ENCODE peak calls at places on chromosomes 3 and 15, in six cellular contexts. F, M, T, K, U and A are unnamed samples.

GRCh38 chr15:94237903-94238302 is 6.5 kb downstream of the MCTP2 start:
- DNase-seq in F (no peak), M (no peak), T (no peak), K (no peak), U (no peak), A (no peak)

GRCh38 chr3:152190636-152191183 is 78.0 kb upstream of the MBNL1 start:
- DNase-seq in F (no peak), M (no peak), T (no peak), K (no peak), U (no peak), A (peak)

GRCh38 chr3:194740859-194741486 is 55.3 kb downstream of the FAM43A start:
- DNase-seq in F (no peak), M (no peak), T (peak), K (no peak), U (no peak), A (peak)

GRCh38 chr3:49263490-49263889 is 13.5 kb downstream of the C3orf62 start:
- DNase-seq in F (no peak), M (no peak), T (no peak), K (no peak), U (no peak), A (no peak)

GRCh38 chr3:177358968-177359600 is 161.8 kb upstream of the TBL1XR1 start:
- DNase-seq in F (no peak), M (peak), T (peak), K (peak), U (peak), A (no peak)

GRCh38 chr15:75731248-75732100 is 18.8 kb upstream of the CSPG4 start:
- DNase-seq in F (no peak), M (peak), T (no peak), K (no peak), U (no peak), A (no peak)

GRCh38 chr15:40291088-40291574 is 8.3 kb upstream of the ANKRD63 start:
- DNase-seq in F (no peak), M (peak), T (no peak), K (peak), U (peak), A (no peak)

GRCh38 chr3:89332311-89333159 is 225.1 kb downstream of the EPHA3 start:
- DNase-seq in F (no peak), M (no peak), T (no peak), K (no peak), U (no peak), A (no peak)

GRCh38 chr3:49121244-49121671 is 635 bp upstream of the USP19 start:
- DNase-seq in F (no peak), M (no peak), T (no peak), K (no peak), U (no peak), A (no peak)

GRCh38 chr3:159273070-159273469 is 471.2 kb downstream of the MFSD1 start:
- DNase-seq in F (no peak), M (no peak), T (no peak), K (no peak), U (no peak), A (no peak)

GRCh38 chr3:143627336-143627735 is 220.9 kb downstream of the SLC9A9 start:
- DNase-seq in F (no peak), M (no peak), T (no peak), K (no peak), U (no peak), A (no peak)

GRCh38 chr3:28224430-28224829 is 17.0 kb upstream of the CMC1 start:
- DNase-seq in F (no peak), M (no peak), T (no peak), K (no peak), U (no peak), A (no peak)

GRCh38 chr3:67000006-67000405 is 1.9 kb downstream of the KBTBD8 start:
- DNase-seq in F (peak), M (no peak), T (no peak), K (no peak), U (no peak), A (no peak)

GRCh38 chr3:8622873-8623725 is 21.5 kb downstream of the SSUH2 start:
- DNase-seq in F (no peak), M (peak), T (peak), K (peak), U (peak), A (peak)

GRCh38 chr3:175274474-175275218 is 415.5 kb downstream of the NAALADL2 start:
- DNase-seq in F (no peak), M (no peak), T (no peak), K (no peak), U (no peak), A (no peak)
- TF ChIP-seq SP1 in F (no peak), M (no peak), T (no peak), K (no peak), U (no peak), A (no peak)

GRCh38 chr3:147380996-147381376 is 25.4 kb downstream of the ZIC4 start:
- DNase-seq in F (no peak), M (no peak), T (no peak), K (no peak), U (no peak), A (no peak)

GRCh38 chr3:147377412-147378185 is 28.7 kb downstream of the ZIC4 start:
- DNase-seq in F (no peak), M (peak), T (no peak), K (no peak), U (no peak), A (no peak)

GRCh38 chr3:147379651-147380050 is 26.7 kb downstream of the ZIC4 start:
- DNase-seq in F (no peak), M (no peak), T (no peak), K (no peak), U (no peak), A (no peak)

GRCh38 chr3:147380271-147380995 is 25.9 kb downstream of the ZIC4 start:
- DNase-seq in F (no peak), M (no peak), T (no peak), K (no peak), U (no peak), A (no peak)

GRCh38 chr3:147378186-147378503 is 28.2 kb downstream of the ZIC4 start:
- DNase-seq in F (no peak), M (no peak), T (no peak), K (no peak), U (no peak), A (no peak)
- TF ChIP-seq SP1 in F (no peak), M (no peak), T (no peak), K (no peak), U (no peak), A (no peak)

GRCh38 chr3:124579641-124580040 is 150.6 kb upstream of the UMPS start:
- DNase-seq in F (no peak), M (no peak), T (no peak), K (no peak), U (peak), A (no peak)

GRCh38 chr3:124582196-124582595 is 148.1 kb upstream of the UMPS start:
- DNase-seq in F (no peak), M (no peak), T (no peak), K (no peak), U (no peak), A (no peak)

GRCh38 chr3:124574012-124574411 is 156.2 kb upstream of the UMPS start:
- DNase-seq in F (no peak), M (no peak), T (no peak), K (no peak), U (no peak), A (no peak)

GRCh38 chr3:124576565-124577493 is 153.4 kb upstream of the UMPS start:
- DNase-seq in F (peak), M (no peak), T (no peak), K (no peak), U (no peak), A (no peak)

DNA sequence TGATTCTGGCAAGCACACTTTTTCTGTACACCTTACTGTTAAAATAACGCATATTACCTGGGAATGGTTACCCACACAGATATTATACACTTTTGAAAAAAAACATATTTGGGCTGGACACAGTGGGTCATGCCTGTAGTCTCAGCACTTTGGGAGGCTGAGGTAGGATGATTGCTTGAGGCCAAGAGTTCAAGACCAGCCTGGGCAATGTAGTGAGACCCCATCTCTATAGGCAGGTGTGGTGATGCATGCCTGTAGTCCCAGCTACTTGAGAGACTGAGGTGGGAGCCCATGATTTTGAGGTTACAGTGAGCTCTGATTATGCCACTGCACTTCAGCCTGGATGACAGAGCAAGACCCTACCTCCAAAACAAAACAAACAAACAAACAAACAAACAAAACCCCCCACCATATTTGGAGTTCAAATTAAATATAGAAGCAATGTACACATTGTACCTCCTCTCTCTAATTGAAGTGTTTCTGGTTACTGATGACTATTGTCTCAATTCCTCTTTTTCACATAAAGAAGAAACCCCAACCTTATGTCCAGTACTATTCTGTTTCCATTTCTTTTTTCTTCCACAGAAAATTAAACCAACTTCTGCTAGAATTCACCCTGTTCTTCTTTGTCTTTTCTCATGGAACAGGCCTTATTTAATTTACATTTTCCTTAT is 152.6 kb upstream of the UMPS start:
- DNase-seq in F (peak), M (no peak), T (no peak), K (no peak), U (no peak), A (no peak)
- TF ChIP-seq SP1 in F (no peak), M (no peak), T (no peak), K (no peak), U (no peak), A (no peak)

GRCh38 chr15:92808611-92809063 is 91.5 kb upstream of the CHD2 start:
- DNase-seq in F (no peak), M (no peak), T (no peak), K (peak), U (peak), A (no peak)
- TF ChIP-seq SP1 in F (no peak), M (no peak), T (no peak), K (no peak), U (no peak), A (no peak)

GRCh38 chr15:91049378-91050127 is 27.2 kb upstream of the VPS33B start:
- DNase-seq in F (peak), M (peak), T (peak), K (peak), U (peak), A (peak)
- TF ChIP-seq SP1 in F (no peak), M (no peak), T (no peak), K (no peak), U (no peak), A (no peak)

GRCh38 chr3:119294889-119295769 is 946 bp downstream of the ARHGAP31 start:
- DNase-seq in F (no peak), M (peak), T (no peak), K (peak), U (no peak), A (no peak)
- TF ChIP-seq SP1 in F (no peak), M (no peak), T (no peak), K (no peak), U (no peak), A (no peak)